ENCODE peak calls at places on chromosomes 1 and 21, in five cellular contexts. U is HepG2, I is HEK293T, B is H1, A is GM12878. Y is an unnamed sample.

GRCh38 chr1:41241748-41242644 is at the start of gene SCMH1:
- DNase-seq in I (peak; percentile 69), U (no peak), A (no peak), B (no peak), Y (peak; percentile 63)

GRCh38 chr1:236164273-236164672 is 21.9 kb downstream of the GPR137B start:
- DNase-seq in I (no peak), A (no peak), B (no peak), U (no peak), Y (no peak)

GRCh38 chr1:107936498-107937481 is 28.2 kb downstream of the VAV3 start:
- DNase-seq in U (no peak), A (no peak), B (peak; percentile 64), I (peak; percentile 30), Y (peak; percentile 71)

GRCh38 chr1:45566722-45567121 is 16.1 kb downstream of the AKR1A1 start:
- DNase-seq in B (no peak), U (no peak), I (no peak), A (no peak), Y (no peak)

GRCh38 chr1:31007462-31007991 is 58.0 kb downstream of the PUM1 start:
- DNase-seq in A (no peak), B (no peak), U (no peak), I (no peak), Y (no peak)

GRCh38 chr1:166089804-166090203 is 77.0 kb downstream of the FAM78B start:
- DNase-seq in A (peak; percentile 19), I (no peak), U (no peak), B (no peak), Y (no peak)

GRCh38 chr1:86207323-86207722 is 50.8 kb upstream of the COL24A1 start:
- DNase-seq in B (no peak), A (no peak), U (no peak), I (no peak), Y (no peak)

GRCh38 chr21:42836767-42837301 is 42.5 kb downstream of the WDR4 start:
- DNase-seq in U (no peak), B (no peak), A (no peak), I (no peak), Y (no peak)

GRCh38 chr1:67597336-67597735 is 87.7 kb upstream of the GADD45A start:
- DNase-seq in U (no peak), A (no peak), I (no peak), B (no peak), Y (no peak)

GRCh38 chr1:156096640-156097391 is 14.6 kb upstream of the MEX3A start:
- DNase-seq in I (peak; percentile 92), A (peak; percentile 93), B (no peak), U (peak; percentile 65), Y (no peak)

GRCh38 chr21:43971201-43971991 is 40.7 kb upstream of the TRAPPC10 start:
- DNase-seq in I (no peak), A (no peak), U (no peak), B (no peak), Y (no peak)

GRCh38 chr1:229325401-229325800 is 17.4 kb downstream of the CCSAP start:
- DNase-seq in U (no peak), B (no peak), I (no peak), A (no peak), Y (no peak)

GRCh38 chr1:93306920-93307319 is 38.8 kb upstream of the DR1 start:
- DNase-seq in B (no peak), I (no peak), A (no peak), U (no peak), Y (no peak)

GRCh38 chr1:18536356-18536755 is 55.6 kb downstream of the KLHDC7A start:
- DNase-seq in I (no peak), B (no peak), U (no peak), A (no peak), Y (no peak)

GRCh38 chr1:74673351-74674111 is at the start of gene ERICH3:
- DNase-seq in I (no peak), B (no peak), U (no peak), A (no peak), Y (no peak)

GRCh38 chr1:204240233-204240632 is 26.4 kb upstream of the GOLT1A start:
- DNase-seq in B (no peak), U (no peak), I (no peak), A (no peak), Y (no peak)

GRCh38 chr1:238677567-238677966 is 708.8 kb upstream of the CHRM3 start:
- DNase-seq in U (no peak), A (no peak), I (no peak), B (no peak), Y (no peak)

GRCh38 chr1:201954263-201955008 is 867 bp upstream of the TIMM17A start:
- DNase-seq in B (no peak), A (no peak), U (no peak), I (no peak), Y (no peak)

GRCh38 chr1:76124196-76124595 is 49.6 kb downstream of the ST6GALNAC3 start:
- DNase-seq in U (no peak), A (no peak), I (no peak), B (no peak), Y (no peak)

GRCh38 chr21:31317688-31318087 is 26.4 kb downstream of the TIAM1 start:
- DNase-seq in I (no peak), A (no peak), U (no peak), B (no peak), Y (no peak)

GRCh38 chr1:219837994-219838294 is 90.4 kb downstream of the SLC30A10 start:
- DNase-seq in A (no peak), I (no peak), U (no peak), B (no peak), Y (no peak)

GRCh38 chr1:152410599-152410998 is 3.5 kb downstream of the CRNN start:
- DNase-seq in A (no peak), U (no peak), I (no peak), B (no peak), Y (peak; percentile 42)

GRCh38 chr1:241079459-241079858 is 277.5 kb downstream of the RGS7 start:
- DNase-seq in U (no peak), A (no peak), B (no peak), I (no peak), Y (no peak)

GRCh38 chr1:6027591-6027990 is 18.1 kb upstream of the KCNAB2 start:
- DNase-seq in A (no peak), I (no peak), U (no peak), B (no peak), Y (no peak)

GRCh38 chr1:107920999-107921398 is 44.0 kb downstream of the VAV3 start:
- DNase-seq in I (no peak), U (no peak), B (no peak), A (no peak), Y (no peak)

GRCh38 chr1:2212542-2213491 is 15.3 kb upstream of the SKI start:
- DNase-seq in B (peak; percentile 79), A (no peak), U (peak; percentile 50), I (peak; percentile 74), Y (peak; percentile 84)

GRCh38 chr21:39060485-39061099 is 122.7 kb downstream of the PSMG1 start:
- DNase-seq in B (no peak), U (no peak), A (no peak), I (no peak), Y (no peak)

GRCh38 chr1:203557390-203557789 is 63.4 kb downstream of the OPTC start:
- DNase-seq in U (no peak), I (no peak), A (no peak), B (no peak), Y (no peak)

GRCh38 chr1:39332291-39332690 is 127.8 kb downstream of the MACF1 start:
- DNase-seq in U (no peak), I (no peak), B (no peak), A (no peak), Y (no peak)

GRCh38 chr1:20386682-20387081 is 96.0 kb downstream of the VWA5B1 start:
- DNase-seq in A (no peak), I (no peak), U (no peak), B (no peak), Y (no peak)

GRCh38 chr1:205451759-205452164 is 4.1 kb downstream of the BLACAT1 start:
- DNase-seq in U (no peak), A (no peak), I (no peak), B (no peak), Y (peak; percentile 73)

GRCh38 chr1:179747611-179748010 is 4.5 kb downstream of the FAM163A start:
- DNase-seq in B (no peak), U (no peak), I (no peak), A (no peak), Y (no peak)

DNA sequence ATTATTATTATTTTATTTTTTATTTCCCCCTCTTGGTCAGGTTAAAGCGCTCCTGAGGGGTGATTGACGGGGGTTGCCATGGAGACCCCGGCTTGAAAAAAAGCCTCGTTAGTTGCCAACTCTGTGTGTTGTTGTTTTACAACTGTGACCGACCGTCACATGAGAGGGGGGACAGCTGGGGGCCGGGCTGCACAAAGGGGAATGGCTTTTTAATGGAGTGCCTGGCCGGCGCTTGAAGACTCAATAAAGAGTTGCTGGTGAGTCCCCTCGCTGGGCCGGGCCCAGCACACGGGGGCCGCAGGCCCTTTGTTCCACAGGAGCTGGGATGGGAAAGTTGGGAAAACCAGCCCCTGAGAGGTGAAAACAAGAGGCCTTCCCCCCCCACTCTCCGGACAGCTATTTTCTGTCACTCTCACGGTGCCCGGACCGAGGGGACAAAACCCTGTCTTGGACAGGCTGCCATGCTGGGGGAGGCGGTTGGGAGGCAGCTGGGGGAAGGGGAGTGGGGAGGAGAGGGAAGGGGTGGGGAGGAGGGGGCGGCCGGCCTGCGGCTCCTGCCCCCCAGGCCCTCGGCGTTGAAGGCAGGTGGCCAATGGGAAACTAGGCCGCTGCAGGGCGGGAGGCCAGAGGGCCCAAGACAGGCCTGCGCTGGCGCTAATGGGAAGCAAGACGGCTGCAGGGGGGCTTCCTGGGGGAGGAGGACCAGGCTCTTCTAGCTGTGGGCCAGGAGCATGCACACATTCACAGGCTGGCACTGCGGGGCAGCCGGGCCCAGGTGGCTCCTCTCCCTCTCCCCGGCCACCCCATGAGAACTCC is 67.6 kb downstream of the CASZ1 start:
- DNase-seq in B (no peak), I (no peak), U (no peak), A (no peak), Y (no peak)
- TF ChIP-seq SUZ12 in B (no peak), I (no peak), U (no peak), A (no peak), Y (no peak)

GRCh38 chr21:15441060-15441493 is 288.7 kb upstream of the USP25 start:
- DNase-seq in I (no peak), U (peak; percentile 99), A (no peak), B (no peak), Y (no peak)
- TF ChIP-seq SUZ12 in I (no peak), U (no peak), A (no peak), B (no peak), Y (no peak)

DNA sequence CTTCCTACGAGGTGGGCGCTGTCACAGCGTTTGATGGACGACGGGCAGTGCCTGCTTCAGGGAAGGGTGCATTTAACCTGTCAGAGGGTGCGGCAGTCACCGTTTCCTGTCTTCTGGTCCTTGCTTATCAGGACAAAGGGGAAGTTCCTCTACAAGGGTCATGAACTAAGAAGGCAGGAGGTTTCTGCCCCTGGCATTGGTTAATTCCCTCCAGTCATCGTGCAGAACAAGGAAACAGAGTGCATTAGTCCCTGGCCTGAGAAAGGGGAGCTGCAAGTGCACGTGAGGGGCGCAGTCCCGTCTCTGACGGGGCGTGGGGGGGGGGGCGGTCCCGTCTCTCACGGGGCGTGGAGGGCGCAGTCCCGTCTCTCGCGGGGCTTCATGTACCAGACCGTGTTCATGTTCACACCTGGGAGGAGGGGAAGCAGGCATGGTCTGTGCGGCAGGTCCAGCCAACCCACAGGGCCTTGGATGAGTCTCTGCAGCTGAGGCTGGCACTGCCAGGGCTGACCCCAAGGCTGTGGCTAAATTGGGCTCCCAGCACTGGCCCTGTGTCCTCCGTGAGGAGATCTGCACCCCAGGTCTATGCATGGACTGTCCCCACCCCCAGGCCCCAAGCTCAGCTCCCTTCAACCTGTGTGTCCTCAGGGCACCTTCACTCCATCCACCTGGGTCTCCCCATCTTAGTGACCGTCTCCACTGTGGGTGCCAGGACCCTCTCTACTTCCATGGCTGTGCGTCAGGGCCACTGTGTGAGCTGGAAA is 89.2 kb upstream of the COL6A1 start:
- DNase-seq in B (no peak), U (no peak), A (no peak), I (no peak), Y (no peak)
- TF ChIP-seq SUZ12 in B (no peak), U (no peak), A (no peak), I (no peak), Y (no peak)

GRCh38 chr1:25617626-25618432 is 1.2 kb downstream of the MAN1C1 start:
- DNase-seq in U (no peak), A (no peak), I (no peak), B (no peak), Y (no peak)
- TF ChIP-seq SUZ12 in U (no peak), A (no peak), I (no peak), B (peak; percentile 62), Y (no peak)

Y was measured in NT2/D1.